ENCODE peak calls at places on chromosomes 11 and 22, in six cellular contexts. S, G, Z, E, W and I are unnamed samples.

GRCh38 chr11:87144266-87144665 is 106.5 kb downstream of the TMEM135 start:
- DNase-seq in W (no peak), Z (peak), S (no peak), E (no peak), G (no peak), I (no peak)

GRCh38 chr11:64887757-64888405 is 9.5 kb upstream of the EHD1 start:
- DNase-seq in G (peak), S (peak), Z (peak), E (peak), W (no peak), I (peak)

GRCh38 chr22:46706060-46706459 is 32.0 kb downstream of the CERK start:
- DNase-seq in S (no peak), E (no peak), G (no peak), Z (no peak), W (no peak), I (no peak)

GRCh38 chr11:20599424-20600346 is at the start of gene SLC6A5:
- DNase-seq in Z (peak), E (peak), G (peak), W (no peak), S (peak), I (peak)

GRCh38 chr22:45828836-45829235 is 148.1 kb downstream of the WNT7B start:
- DNase-seq in G (peak), W (no peak), Z (no peak), E (no peak), S (no peak), I (no peak)

GRCh38 chr22:46052331-46052771 is 75.4 kb upstream of the WNT7B start:
- DNase-seq in Z (peak), E (no peak), S (no peak), G (no peak), W (no peak), I (peak)

GRCh38 chr22:48893288-48894063 is 934.2 kb downstream of the BRD1 start:
- DNase-seq in E (no peak), Z (no peak), S (peak), W (no peak), G (no peak), I (no peak)

GRCh38 chr11:134504146-134504905 is 92.3 kb upstream of the B3GAT1 start:
- DNase-seq in W (no peak), Z (no peak), S (no peak), G (no peak), E (peak), I (peak)

GRCh38 chr11:86064236-86064803 is 4.6 kb downstream of the PICALM start:
- DNase-seq in W (no peak), G (peak), E (peak), Z (peak), S (no peak), I (no peak)

GRCh38 chr11:64239662-64240466 is 1.0 kb upstream of the FKBP2 start:
- DNase-seq in W (no peak), S (no peak), E (no peak), Z (no peak), G (no peak), I (no peak)

GRCh38 chr11:87176044-87176443 is 138.3 kb downstream of the TMEM135 start:
- DNase-seq in Z (peak), W (no peak), E (no peak), G (peak), S (no peak), I (no peak)

GRCh38 chr11:123194308-123195181 is 503 bp downstream of the CLMP start:
- DNase-seq in Z (peak), E (no peak), G (peak), S (peak), W (no peak), I (peak)

GRCh38 chr11:69943066-69943465 is 123.8 kb upstream of the FGF3 start:
- DNase-seq in G (no peak), E (peak), Z (peak), W (no peak), S (no peak), I (peak)

GRCh38 chr11:113289341-113290187 is 24.8 kb upstream of the TTC12 start:
- DNase-seq in W (no peak), E (peak), Z (peak), G (peak), S (peak), I (peak)

GRCh38 chr22:44383652-44384562 is 71.2 kb upstream of the SHISAL1 start:
- DNase-seq in G (no peak), Z (no peak), E (no peak), S (no peak), W (no peak), I (no peak)

GRCh38 chr11:45907911-45908370 is 870 bp upstream of the FREY1 start:
- DNase-seq in E (no peak), W (no peak), S (no peak), G (peak), Z (no peak), I (no peak)